ENCODE peak calls at places on chromosomes 1 and 21, in nine cellular contexts. One of them, this sample, is unnamed.

GRCh38 chr1:39080884-39081265 is 54.7 kb downstream of the NDUFS5 start:
- DNase-seq in foreskin fibroblast: no peak
- DNase-seq in OCI-LY7: no peak
- DNase-seq in astrocyte of the spinal cord: no peak
- DNase-seq in heart left ventricle: no peak
- DNase-seq in mammary epithelial cell: no peak
- DNase-seq in IMR-90: no peak
- DNase-seq in GM12865: no peak
- DNase-seq in endodermal cell: peak; percentile 90
- DNase-seq in this sample: no peak

GRCh38 chr1:47448462-47449233 is 10.8 kb downstream of the FOXD2 start:
- DNase-seq in endodermal cell: no peak
- DNase-seq in astrocyte of the spinal cord: no peak
- DNase-seq in mammary epithelial cell: no peak
- DNase-seq in heart left ventricle: no peak
- DNase-seq in GM12865: no peak
- DNase-seq in foreskin fibroblast: no peak
- DNase-seq in OCI-LY7: no peak
- DNase-seq in IMR-90: no peak
- DNase-seq in this sample: no peak

GRCh38 chr1:18314399-18314798 is 166.3 kb upstream of the KLHDC7A start:
- DNase-seq in foreskin fibroblast: no peak
- DNase-seq in IMR-90: no peak
- DNase-seq in GM12865: no peak
- DNase-seq in mammary epithelial cell: no peak
- DNase-seq in OCI-LY7: no peak
- DNase-seq in heart left ventricle: no peak
- DNase-seq in endodermal cell: no peak
- DNase-seq in astrocyte of the spinal cord: no peak
- DNase-seq in this sample: no peak

GRCh38 chr1:153246825-153247224 is 12.7 kb upstream of the LORICRIN start:
- DNase-seq in OCI-LY7: no peak
- DNase-seq in GM12865: no peak
- DNase-seq in IMR-90: no peak
- DNase-seq in mammary epithelial cell: no peak
- DNase-seq in astrocyte of the spinal cord: no peak
- DNase-seq in heart left ventricle: no peak
- DNase-seq in foreskin fibroblast: no peak
- DNase-seq in endodermal cell: no peak
- DNase-seq in this sample: no peak

GRCh38 chr1:52919051-52919719 is 2.4 kb downstream of the ECHDC2 start:
- DNase-seq in foreskin fibroblast: no peak
- DNase-seq in OCI-LY7: no peak
- DNase-seq in astrocyte of the spinal cord: no peak
- DNase-seq in heart left ventricle: no peak
- DNase-seq in endodermal cell: no peak
- DNase-seq in GM12865: no peak
- DNase-seq in mammary epithelial cell: peak; percentile 47
- DNase-seq in IMR-90: no peak
- DNase-seq in this sample: no peak

GRCh38 chr1:198726455-198726854 is 87.6 kb downstream of the PTPRC start:
- DNase-seq in foreskin fibroblast: peak; percentile 47
- DNase-seq in heart left ventricle: no peak
- DNase-seq in OCI-LY7: no peak
- DNase-seq in IMR-90: peak; percentile 88
- DNase-seq in mammary epithelial cell: no peak
- DNase-seq in endodermal cell: no peak
- DNase-seq in astrocyte of the spinal cord: peak; percentile 48
- DNase-seq in GM12865: no peak
- DNase-seq in this sample: no peak

GRCh38 chr21:44742418-44743153 is 31.2 kb upstream of the TSPEAR start:
- DNase-seq in astrocyte of the spinal cord: no peak
- DNase-seq in OCI-LY7: peak; percentile 10
- DNase-seq in foreskin fibroblast: no peak
- DNase-seq in endodermal cell: no peak
- DNase-seq in IMR-90: peak; percentile 4
- DNase-seq in GM12865: no peak
- DNase-seq in heart left ventricle: no peak
- DNase-seq in mammary epithelial cell: peak; percentile 17
- DNase-seq in this sample: no peak

GRCh38 chr1:226248091-226248490 is 24.6 kb downstream of the MIXL1 start:
- DNase-seq in heart left ventricle: no peak
- DNase-seq in OCI-LY7: no peak
- DNase-seq in endodermal cell: no peak
- DNase-seq in astrocyte of the spinal cord: no peak
- DNase-seq in IMR-90: peak; percentile 38
- DNase-seq in mammary epithelial cell: no peak
- DNase-seq in foreskin fibroblast: no peak
- DNase-seq in GM12865: peak; percentile 12
- DNase-seq in this sample: peak; percentile 17

GRCh38 chr1:204637985-204638356 is 47.6 kb downstream of the LRRN2 start:
- DNase-seq in OCI-LY7: no peak
- DNase-seq in IMR-90: no peak
- DNase-seq in astrocyte of the spinal cord: no peak
- DNase-seq in foreskin fibroblast: no peak
- DNase-seq in heart left ventricle: no peak
- DNase-seq in GM12865: no peak
- DNase-seq in endodermal cell: no peak
- DNase-seq in mammary epithelial cell: no peak
- DNase-seq in this sample: no peak

GRCh38 chr1:17822741-17823426 is 67.8 kb downstream of the ACTL8 start:
- DNase-seq in IMR-90: no peak
- DNase-seq in foreskin fibroblast: no peak
- DNase-seq in mammary epithelial cell: no peak
- DNase-seq in GM12865: no peak
- DNase-seq in astrocyte of the spinal cord: no peak
- DNase-seq in heart left ventricle: no peak
- DNase-seq in endodermal cell: no peak
- DNase-seq in OCI-LY7: no peak
- DNase-seq in this sample: no peak

GRCh38 chr1:183287191-183287675 is 101.2 kb downstream of the LAMC2 start:
- DNase-seq in foreskin fibroblast: no peak
- DNase-seq in IMR-90: peak; percentile 63
- DNase-seq in heart left ventricle: peak; percentile 83
- DNase-seq in mammary epithelial cell: no peak
- DNase-seq in OCI-LY7: no peak
- DNase-seq in astrocyte of the spinal cord: peak; percentile 66
- DNase-seq in GM12865: no peak
- DNase-seq in endodermal cell: peak; percentile 79
- DNase-seq in this sample: no peak

GRCh38 chr1:91529856-91530255 is 29.2 kb downstream of the CDC7 start:
- DNase-seq in foreskin fibroblast: no peak
- DNase-seq in astrocyte of the spinal cord: peak; percentile 33
- DNase-seq in GM12865: peak; percentile 49
- DNase-seq in heart left ventricle: no peak
- DNase-seq in endodermal cell: no peak
- DNase-seq in IMR-90: peak; percentile 73
- DNase-seq in mammary epithelial cell: peak; percentile 54
- DNase-seq in OCI-LY7: peak; percentile 10
- DNase-seq in this sample: no peak
- H3K4me3 ChIP-seq in foreskin fibroblast: no peak overlapping the region
- H3K4me3 ChIP-seq in astrocyte of the spinal cord: no peak overlapping the region
- H3K4me3 ChIP-seq in GM12865: no peak overlapping the region
- H3K4me3 ChIP-seq in heart left ventricle: no peak overlapping the region
- H3K4me3 ChIP-seq in endodermal cell: no peak overlapping the region
- H3K4me3 ChIP-seq in IMR-90: no peak overlapping the region
- H3K4me3 ChIP-seq in mammary epithelial cell: no peak overlapping the region
- H3K4me3 ChIP-seq in OCI-LY7: no peak overlapping the region
- H3K4me3 ChIP-seq in this sample: no peak overlapping the region

GRCh38 chr1:65266501-65266900 is 42.8 kb upstream of the DNAJC6 start:
- DNase-seq in OCI-LY7: no peak
- DNase-seq in foreskin fibroblast: no peak
- DNase-seq in GM12865: no peak
- DNase-seq in astrocyte of the spinal cord: no peak
- DNase-seq in mammary epithelial cell: no peak
- DNase-seq in endodermal cell: no peak
- DNase-seq in heart left ventricle: no peak
- DNase-seq in IMR-90: no peak
- DNase-seq in this sample: no peak

GRCh38 chr1:65264197-65264929 is 45.0 kb upstream of the DNAJC6 start:
- DNase-seq in mammary epithelial cell: peak; percentile 70
- DNase-seq in OCI-LY7: no peak
- DNase-seq in endodermal cell: peak; percentile 88
- DNase-seq in GM12865: no peak
- DNase-seq in IMR-90: peak; percentile 37
- DNase-seq in foreskin fibroblast: peak; percentile 75
- DNase-seq in astrocyte of the spinal cord: peak; percentile 64
- DNase-seq in heart left ventricle: peak; percentile 23
- DNase-seq in this sample: no peak

GRCh38 chr1:65263286-65263685 is 46.1 kb upstream of the DNAJC6 start:
- DNase-seq in mammary epithelial cell: no peak
- DNase-seq in heart left ventricle: no peak
- DNase-seq in astrocyte of the spinal cord: no peak
- DNase-seq in OCI-LY7: no peak
- DNase-seq in GM12865: no peak
- DNase-seq in endodermal cell: no peak
- DNase-seq in IMR-90: no peak
- DNase-seq in foreskin fibroblast: no peak
- DNase-seq in this sample: no peak

GRCh38 chr1:65267291-65268087 is 41.9 kb upstream of the DNAJC6 start:
- DNase-seq in astrocyte of the spinal cord: no peak
- DNase-seq in endodermal cell: peak; percentile 54
- DNase-seq in foreskin fibroblast: no peak
- DNase-seq in IMR-90: no peak
- DNase-seq in heart left ventricle: no peak
- DNase-seq in OCI-LY7: no peak
- DNase-seq in mammary epithelial cell: no peak
- DNase-seq in GM12865: no peak
- DNase-seq in this sample: no peak

DNA sequence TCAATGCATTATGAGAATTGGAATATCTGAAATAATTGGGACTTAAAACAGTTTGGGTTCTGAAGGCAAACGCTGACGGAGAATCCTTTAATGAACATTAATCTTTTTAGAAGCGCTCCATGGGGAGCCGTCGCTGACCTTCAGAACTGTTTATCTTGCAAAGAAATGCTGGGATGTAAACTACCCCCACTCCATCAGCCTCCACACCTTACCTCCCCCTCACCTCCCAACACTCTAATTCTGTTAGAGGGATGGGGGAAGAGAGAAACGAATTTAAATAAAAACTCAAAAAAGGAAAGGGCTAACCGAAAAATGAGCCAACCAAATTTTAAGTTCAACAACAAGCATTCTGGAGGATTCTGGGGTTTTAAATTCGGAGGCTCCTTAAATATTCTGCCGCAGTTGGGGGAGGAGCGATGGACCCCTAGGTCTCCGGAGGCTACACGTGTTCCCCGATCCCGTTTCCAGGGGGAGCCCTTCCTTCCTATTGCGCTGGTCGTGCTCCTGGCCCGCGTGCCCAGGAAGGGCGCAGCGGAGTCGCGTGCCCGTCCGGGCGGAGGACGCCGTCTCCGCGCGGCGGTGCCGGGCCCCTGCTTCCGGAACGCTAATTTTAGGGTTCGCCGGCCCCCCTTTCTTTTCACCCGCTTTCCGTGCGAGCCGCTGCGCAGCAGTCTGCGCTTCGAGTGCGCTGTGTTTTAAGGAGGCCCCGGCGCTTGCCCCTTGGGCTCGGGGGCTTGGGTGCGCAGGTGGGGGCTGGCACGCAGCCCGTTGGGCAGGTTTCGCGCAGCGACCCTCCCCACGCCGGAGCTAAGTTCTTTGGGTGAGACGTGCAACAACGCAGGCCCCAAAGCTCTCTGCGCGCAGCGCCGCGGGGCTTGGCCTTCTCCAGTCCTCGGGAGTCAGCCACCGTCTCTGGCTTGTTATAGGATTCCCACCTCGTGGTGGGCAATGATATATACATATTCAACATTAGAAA is 43.8 kb upstream of the DNAJC6 start:
- DNase-seq in mammary epithelial cell: peak; percentile 46
- DNase-seq in endodermal cell: peak; percentile 89
- DNase-seq in heart left ventricle: peak; percentile 43
- DNase-seq in OCI-LY7: no peak
- DNase-seq in IMR-90: no peak
- DNase-seq in GM12865: peak; percentile 67
- DNase-seq in astrocyte of the spinal cord: peak; percentile 35
- DNase-seq in foreskin fibroblast: peak; percentile 56
- DNase-seq in this sample: no peak
- TF ChIP-seq CTCF in mammary epithelial cell: peak; percentile 8
- TF ChIP-seq CTCF in endodermal cell: peak; percentile 71
- TF ChIP-seq CTCF in heart left ventricle: peak; percentile 19
- TF ChIP-seq CTCF in OCI-LY7: no peak
- TF ChIP-seq CTCF in IMR-90: no peak
- TF ChIP-seq CTCF in GM12865: peak; percentile 1
- TF ChIP-seq CTCF in astrocyte of the spinal cord: peak; percentile 46
- TF ChIP-seq CTCF in foreskin fibroblast: peak; percentile 44
- TF ChIP-seq CTCF in this sample: peak; percentile 38

DNA sequence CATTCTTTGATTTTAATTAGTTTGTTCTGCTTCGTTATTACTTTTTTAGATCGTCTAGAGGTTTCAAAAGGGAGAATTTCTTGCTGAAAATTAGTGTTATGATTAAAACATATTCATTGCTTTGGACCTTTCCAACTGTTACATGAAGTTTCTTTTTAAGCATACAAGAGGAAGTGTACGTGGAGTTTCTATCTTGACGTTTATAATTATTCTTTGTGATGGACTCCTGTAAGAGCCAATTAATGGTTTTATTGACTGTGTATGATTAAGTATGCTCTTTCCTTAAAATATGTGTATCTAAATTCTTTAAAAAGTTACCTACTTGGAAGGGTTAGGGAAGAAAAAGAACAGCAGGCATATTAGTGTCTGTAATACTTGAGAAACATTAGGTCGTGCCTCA is 37.8 kb downstream of the SPEN start:
- DNase-seq in endodermal cell: no peak
- DNase-seq in foreskin fibroblast: no peak
- DNase-seq in IMR-90: no peak
- DNase-seq in mammary epithelial cell: no peak
- DNase-seq in OCI-LY7: no peak
- DNase-seq in GM12865: no peak
- DNase-seq in heart left ventricle: no peak
- DNase-seq in astrocyte of the spinal cord: no peak
- DNase-seq in this sample: no peak
- H3K4me3 ChIP-seq in endodermal cell: no peak overlapping the region
- H3K4me3 ChIP-seq in foreskin fibroblast: no peak overlapping the region
- H3K4me3 ChIP-seq in IMR-90: no peak overlapping the region
- H3K4me3 ChIP-seq in mammary epithelial cell: no peak overlapping the region
- H3K4me3 ChIP-seq in OCI-LY7: no peak overlapping the region
- H3K4me3 ChIP-seq in GM12865: peak overlapping the region; percentile 42
- H3K4me3 ChIP-seq in heart left ventricle: no peak overlapping the region
- H3K4me3 ChIP-seq in astrocyte of the spinal cord: no peak overlapping the region
- H3K4me3 ChIP-seq in this sample: no peak overlapping the region

DNA sequence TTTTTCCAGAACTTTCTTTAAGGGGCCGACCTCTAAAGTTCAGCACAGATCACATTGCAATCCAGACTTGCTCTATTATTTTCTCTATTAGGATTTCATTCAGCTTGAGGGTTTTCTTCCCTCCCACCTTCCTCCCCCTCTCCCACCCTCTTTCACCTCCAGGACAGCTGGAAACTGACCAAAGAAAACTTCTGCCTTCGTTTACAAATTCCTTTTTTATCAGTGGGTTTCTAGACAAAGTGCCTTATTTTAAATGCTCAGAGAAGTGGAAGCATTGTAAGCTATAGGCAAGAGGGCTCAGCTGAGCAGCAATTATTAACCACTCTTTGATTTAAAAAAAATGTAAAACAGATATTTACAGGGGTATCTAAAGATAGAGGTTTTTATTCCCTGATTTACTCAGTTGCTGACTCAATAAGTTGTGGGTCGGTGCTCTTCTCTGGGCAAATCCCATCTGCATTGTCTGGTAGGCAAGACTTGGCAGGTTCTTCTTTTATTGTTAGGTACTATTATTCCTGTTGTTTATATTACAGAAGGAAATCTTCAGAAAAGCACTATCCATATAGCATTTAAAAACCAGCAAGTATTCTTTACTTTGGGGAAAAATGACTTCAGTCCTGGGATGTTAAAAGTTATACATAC is 277.0 kb upstream of the C1orf105 start:
- DNase-seq in OCI-LY7: no peak
- DNase-seq in mammary epithelial cell: peak; percentile 56
- DNase-seq in astrocyte of the spinal cord: peak; percentile 89
- DNase-seq in IMR-90: peak; percentile 70
- DNase-seq in GM12865: no peak
- DNase-seq in foreskin fibroblast: no peak
- DNase-seq in heart left ventricle: no peak
- DNase-seq in endodermal cell: no peak
- DNase-seq in this sample: no peak
- TF ChIP-seq CTCF in OCI-LY7: no peak
- TF ChIP-seq CTCF in mammary epithelial cell: no peak
- TF ChIP-seq CTCF in astrocyte of the spinal cord: no peak
- TF ChIP-seq CTCF in IMR-90: no peak
- TF ChIP-seq CTCF in GM12865: no peak
- TF ChIP-seq CTCF in foreskin fibroblast: no peak
- TF ChIP-seq CTCF in heart left ventricle: no peak
- TF ChIP-seq CTCF in endodermal cell: no peak
- TF ChIP-seq CTCF in this sample: no peak

This sample was measured in AG09309.